ENCODE peak calls at places on chromosomes 5 and 9, in six cellular contexts. M, F, A, W, N and B are unnamed samples.
A peak's percentile ranks its signal among the peaks of the same experiment; 100 is the strongest.

GRCh38 chr9:114953917-114954316 is 23.5 kb upstream of the TNFSF8 start:
- DNase-seq in F (no peak), A (peak; percentile 92), W (peak; percentile 91), M (no peak), N (no peak), B (no peak)

GRCh38 chr9:114261987-114262386 is 60.9 kb upstream of the ORM1 start:
- DNase-seq in M (no peak), A (no peak), N (no peak), W (no peak), F (no peak), B (no peak)

GRCh38 chr5:79448336-79448735 is 65.6 kb downstream of the HOMER1 start:
- DNase-seq in F (no peak), A (peak; percentile 83), N (no peak), W (peak; percentile 81), M (no peak), B (no peak)

GRCh38 chr5:122129332-122129731 is at the start of gene ZNF474:
- DNase-seq in F (no peak), N (peak; percentile 94), M (no peak), W (peak; percentile 97), A (peak; percentile 99), B (no peak)

GRCh38 chr5:73994963-73995362 is 369.0 kb downstream of the ARHGEF28 start:
- DNase-seq in N (peak; percentile 32), F (no peak), M (no peak), W (no peak), A (no peak), B (no peak)

GRCh38 chr9:15606667-15607472 is 54.0 kb downstream of the CCDC171 start:
- DNase-seq in F (no peak), M (no peak), N (peak; percentile 65), A (peak; percentile 36), W (peak; percentile 63), B (no peak)

GRCh38 chr9:99497641-99498040 is 275.6 kb downstream of the SEC61B start:
- DNase-seq in M (no peak), W (no peak), F (no peak), A (no peak), N (no peak), B (no peak)

GRCh38 chr5:52915176-52915875 is 73.8 kb upstream of the ITGA2 start:
- DNase-seq in N (peak; percentile 69), M (peak; percentile 10), A (peak; percentile 75), W (peak; percentile 90), F (no peak), B (peak; percentile 23)

GRCh38 chr5:33223563-33224305 is 217.0 kb upstream of the TARS1 start:
- DNase-seq in W (peak; percentile 28), F (no peak), N (no peak), M (no peak), A (peak; percentile 70), B (no peak)

GRCh38 chr9:35960029-35960655 is 2.2 kb upstream of the OR2S2 start:
- DNase-seq in W (peak; percentile 38), F (no peak), A (peak; percentile 85), M (no peak), N (no peak), B (no peak)

GRCh38 chr5:8784692-8785091 is 761.2 kb downstream of the SEMA5A start:
- DNase-seq in N (no peak), W (no peak), A (no peak), F (no peak), M (no peak), B (no peak)

GRCh38 chr5:132446621-132447020 is 44.0 kb downstream of the IRF1 start:
- DNase-seq in M (no peak), W (peak; percentile 77), N (no peak), F (no peak), A (peak; percentile 92), B (no peak)

DNA sequence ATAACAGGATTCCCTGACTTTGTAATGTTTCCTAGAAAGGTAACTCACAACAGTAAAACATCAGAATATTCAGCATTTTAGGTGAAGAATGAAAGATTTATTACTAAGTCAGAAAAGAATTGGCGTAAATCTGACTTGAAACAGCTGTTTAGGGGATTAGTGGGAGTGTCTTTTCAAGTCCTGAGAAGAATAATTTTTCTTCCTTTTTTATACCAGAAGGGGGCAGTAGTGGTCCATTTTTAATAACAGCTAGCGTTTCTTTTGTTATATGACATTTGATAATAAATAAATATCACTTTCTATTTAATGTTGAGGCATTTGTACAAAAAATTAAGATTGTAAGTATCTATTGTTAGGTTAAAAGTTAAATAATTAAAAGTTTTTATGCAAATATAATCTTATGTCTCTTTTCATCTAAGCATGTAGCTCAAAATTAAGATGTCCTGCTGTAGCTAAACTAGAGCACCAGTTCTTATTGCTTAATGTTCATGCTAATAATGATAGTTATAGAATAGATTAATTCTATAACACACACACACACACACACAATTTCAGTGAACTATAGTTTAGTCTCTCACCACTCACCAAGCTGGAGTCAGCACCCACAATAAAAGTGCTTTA is 258.7 kb upstream of the ARRDC3 start:
- DNase-seq in N (peak; percentile 74), F (no peak), W (peak; percentile 70), A (peak; percentile 34), M (no peak), B (no peak)
- TF ChIP-seq CTCF in N (peak; percentile 56), F (no peak), W (peak; percentile 38), A (peak; percentile 65), M (peak; percentile 52), B (peak; percentile 83)

GRCh38 chr9:78505546-78505945 is 208.6 kb downstream of the PSAT1 start:
- DNase-seq in W (no peak), A (no peak), F (no peak), M (no peak), N (no peak), B (no peak)
- TF ChIP-seq CTCF in W (no peak), A (no peak), F (no peak), M (no peak), N (no peak), B (no peak)

GRCh38 chr5:103404483-103404882 is 145.9 kb downstream of the MACIR start:
- DNase-seq in W (no peak), N (no peak), A (no peak), F (no peak), M (no peak), B (no peak)

GRCh38 chr5:103407399-103407798 is 148.8 kb downstream of the MACIR start:
- DNase-seq in F (no peak), A (peak; percentile 54), M (no peak), W (no peak), N (no peak), B (no peak)

GRCh38 chr5:103408408-103408807 is 149.8 kb downstream of the MACIR start:
- DNase-seq in W (no peak), N (no peak), M (no peak), A (no peak), F (no peak), B (no peak)

GRCh38 chr5:103397996-103398581 is 139.5 kb downstream of the MACIR start:
- DNase-seq in W (no peak), A (peak; percentile 60), M (no peak), F (no peak), N (no peak), B (no peak)

DNA sequence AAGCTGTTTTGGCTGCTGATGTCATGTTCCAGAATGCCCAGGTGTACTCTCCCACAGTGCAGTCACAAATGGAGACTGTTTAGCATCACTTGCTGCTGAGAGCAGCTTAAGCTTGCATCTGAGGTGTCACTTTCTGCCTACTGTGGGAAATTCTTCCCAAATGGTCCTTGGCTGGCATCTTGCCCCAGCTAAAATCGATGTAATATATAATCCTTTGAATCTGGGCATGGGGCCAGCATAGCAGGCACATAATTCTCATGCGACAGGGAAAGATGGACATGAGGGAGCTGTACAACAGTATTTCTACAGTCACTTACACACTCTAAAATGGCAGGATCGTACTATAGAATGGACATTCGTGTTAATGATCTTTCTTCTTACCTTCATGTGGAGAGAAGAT is 144.3 kb downstream of the MACIR start:
- DNase-seq in N (no peak), W (no peak), M (no peak), F (no peak), A (no peak), B (no peak)
- TF ChIP-seq CTCF in N (no peak), W (no peak), M (no peak), F (no peak), A (no peak), B (no peak)

GRCh38 chr9:20526500-20527319 is 95.6 kb downstream of the MLLT3 start:
- DNase-seq in A (peak; percentile 44), F (no peak), W (peak; percentile 53), M (no peak), N (peak; percentile 52), B (no peak)

GRCh38 chr9:20528253-20528652 is 94.0 kb downstream of the MLLT3 start:
- DNase-seq in W (no peak), N (no peak), M (no peak), F (no peak), A (no peak), B (no peak)

GRCh38 chr9:20529837-20530236 is 92.5 kb downstream of the MLLT3 start:
- DNase-seq in W (no peak), M (no peak), N (no peak), F (no peak), A (no peak), B (no peak)

GRCh38 chr9:20524776-20525175 is 97.5 kb downstream of the MLLT3 start:
- DNase-seq in F (no peak), N (peak; percentile 83), A (no peak), W (peak; percentile 20), M (no peak), B (no peak)
- TF ChIP-seq CTCF in F (no peak), N (peak; percentile 94), A (peak; percentile 14), W (peak; percentile 39), M (no peak), B (peak; percentile 32)

DNA sequence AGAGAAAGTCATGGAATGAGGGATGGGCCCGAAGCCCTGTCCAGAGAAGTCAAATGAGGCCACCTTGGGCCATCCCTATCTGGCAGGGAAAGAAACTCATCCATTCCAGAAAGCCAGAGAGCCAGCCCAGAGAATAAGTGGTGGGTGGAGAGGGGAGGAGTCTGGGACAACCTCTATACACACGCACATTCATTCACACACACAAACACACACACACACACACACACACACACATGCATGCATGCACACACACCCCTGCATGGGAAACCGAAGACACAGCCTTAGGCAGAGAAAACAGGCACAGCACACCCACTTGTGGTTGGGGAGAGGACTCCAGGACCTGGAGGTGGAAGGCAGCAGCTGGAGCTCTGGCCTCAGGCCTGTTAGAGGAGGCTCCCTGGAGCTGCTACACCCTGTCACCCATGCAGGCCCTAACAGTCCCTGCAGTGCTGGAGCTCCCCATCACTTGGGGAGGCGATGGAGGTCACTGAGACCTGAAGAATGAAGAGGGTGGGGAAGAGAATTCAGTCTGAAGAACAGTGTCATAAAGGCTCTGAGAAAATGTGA is 38.0 kb downstream of the TGFBI start:
- DNase-seq in N (peak; percentile 21), A (peak; percentile 83), W (peak; percentile 55), F (no peak), M (no peak), B (no peak)
- TF ChIP-seq CTCF in N (no peak), A (peak; percentile 50), W (peak; percentile 26), F (no peak), M (no peak), B (no peak)

DNA sequence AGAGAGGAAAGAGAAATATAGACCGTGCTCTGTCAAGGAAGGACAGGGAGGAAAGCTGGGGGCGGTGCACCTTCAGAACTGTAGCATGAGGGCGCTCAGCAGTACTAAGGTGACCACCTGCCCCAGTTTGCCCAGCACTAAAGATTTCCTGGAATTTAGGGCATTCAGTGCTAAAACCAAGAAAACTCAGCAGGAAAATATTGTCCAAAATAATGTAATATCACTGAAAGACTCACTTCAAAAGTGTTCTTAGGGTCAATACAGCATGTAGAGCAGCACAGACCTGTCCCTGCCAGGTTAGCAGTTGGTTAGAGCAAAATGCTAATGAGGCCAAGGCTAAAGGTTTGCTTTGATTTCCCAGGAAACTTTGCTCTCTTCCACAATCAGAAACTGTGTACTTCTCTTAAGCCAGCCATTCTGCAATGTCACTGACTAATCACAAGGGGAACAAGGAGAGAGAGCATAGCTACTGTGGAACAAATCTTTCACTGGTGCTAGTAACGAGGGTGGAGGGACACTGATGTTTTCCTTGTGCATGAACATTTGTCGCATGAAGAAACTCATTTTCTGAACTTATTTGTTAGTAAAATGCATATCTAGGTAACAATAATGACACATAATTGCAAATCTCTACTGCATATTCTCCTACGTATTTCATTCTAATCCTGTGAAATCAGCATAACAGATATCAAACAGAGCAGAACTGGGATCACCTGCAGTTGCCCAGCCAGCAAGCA is 53.0 kb upstream of the GRAMD2B start:
- DNase-seq in W (peak; percentile 49), M (no peak), F (no peak), A (peak; percentile 36), N (peak; percentile 45), B (no peak)
- TF ChIP-seq CTCF in W (peak; percentile 42), M (no peak), F (no peak), A (peak; percentile 49), N (peak; percentile 31), B (peak; percentile 25)